ENCODE peak calls at places on chromosomes 7 and 10, in five cellular contexts. X is amniotic stem cell; C is skeletal muscle cell; A is endodermal cell; W is stimulated activated CD8-positive, alpha-beta memory T cell treated with anti-CD3 and anti-CD28 coated beads, Interleukin-2, amount 100 ng/mL, for 48 hours. V is an unnamed sample.

GRCh38 chr10:66627156-66627555 is 298.7 kb upstream of the LRRTM3 start:
- DNase-seq in C (no peak), A (peak; percentile 68), W (no peak), X (no peak), V (no peak)

GRCh38 chr7:98240961-98241673 is 10.9 kb downstream of the TECPR1 start:
- DNase-seq in A (peak; percentile 90), C (no peak), X (no peak), W (no peak), V (no peak)

GRCh38 chr7:133290676-133291332 is 37.9 kb downstream of the EXOC4 start:
- DNase-seq in C (no peak), X (no peak), A (no peak), W (no peak), V (no peak)

GRCh38 chr10:26423722-26424121 is 14.4 kb upstream of the APBB1IP start:
- DNase-seq in X (no peak), C (no peak), W (no peak), A (no peak), V (no peak)

GRCh38 chr10:128096486-128097199 is 29.6 kb downstream of the MKI67 start:
- DNase-seq in X (no peak), W (no peak), C (no peak), A (no peak), V (no peak)

GRCh38 chr7:129902788-129903422 is 49.9 kb downstream of the UBE2H start:
- DNase-seq in C (no peak), X (no peak), W (no peak), A (no peak), V (no peak)

GRCh38 chr7:94297397-94297838 is 97.3 kb upstream of the COL1A2 start:
- DNase-seq in C (peak; percentile 94), A (no peak), W (no peak), X (peak; percentile 90), V (no peak)

GRCh38 chr7:22771829-22772228 is 44.8 kb downstream of the IL6 start:
- DNase-seq in C (no peak), A (no peak), W (no peak), X (no peak), V (no peak)

GRCh38 chr10:17432738-17433137 is 21.7 kb downstream of the ST8SIA6 start:
- DNase-seq in C (no peak), W (no peak), A (no peak), X (no peak), V (no peak)

GRCh38 chr7:117274951-117275350 is 47.9 kb downstream of the WNT2 start:
- DNase-seq in C (no peak), X (no peak), A (no peak), W (no peak), V (no peak)

GRCh38 chr7:155778349-155778748 is 33.9 kb downstream of the SHH start:
- DNase-seq in C (no peak), W (no peak), A (peak; percentile 46), X (no peak), V (no peak)

V was measured in upper lobe of right lung.